ENCODE peak calls at places on chromosomes 12 and 14, in nine cellular contexts. M, Q, J, Y, H, U, I, O and L are unnamed samples.
A peak's percentile ranks its signal among the peaks of the same experiment; 100 is the strongest.

GRCh38 chr12:119340604-119341003 is 6.1 kb downstream of the CCDC60 start:
- DNase-seq in M (no peak), Q (no peak), Y (no peak), H (no peak), J (no peak), O (no peak), U (no peak), I (no peak), L (no peak)

GRCh38 chr12:92951006-92951405 is 21.9 kb upstream of the EEA1 start:
- DNase-seq in I (no peak), J (no peak), M (no peak), Q (no peak), H (no peak), Y (no peak), O (no peak), U (no peak), L (no peak)

GRCh38 chr14:80202888-80203562 is 8.3 kb downstream of the DIO2 start:
- DNase-seq in I (no peak), O (no peak), Y (peak; percentile 37), U (no peak), M (no peak), H (no peak), Q (no peak), J (peak; percentile 10), L (no peak)

GRCh38 chr12:84805474-84805858 is 107.1 kb downstream of the SLC6A15 start:
- DNase-seq in M (no peak), J (no peak), I (no peak), U (no peak), O (no peak), H (no peak), Y (no peak), Q (peak; percentile 9), L (no peak)

GRCh38 chr12:117100251-117100650 is 1.0 kb upstream of the TESC start:
- DNase-seq in O (no peak), U (peak; percentile 57), I (peak; percentile 7), M (no peak), Y (no peak), Q (peak; percentile 24), H (no peak), J (no peak), L (no peak)

GRCh38 chr12:49121047-49121696 is 10.0 kb downstream of the TUBA1B start:
- DNase-seq in U (peak; percentile 65), Y (no peak), I (peak; percentile 78), J (peak; percentile 58), H (peak; percentile 56), Q (peak; percentile 36), O (peak; percentile 39), M (no peak), L (peak; percentile 32)

GRCh38 chr14:35213869-35214387 is 78.3 kb upstream of the PSMA6 start:
- DNase-seq in J (no peak), Q (no peak), M (no peak), U (no peak), Y (no peak), O (no peak), I (peak; percentile 58), H (no peak), L (no peak)

GRCh38 chr12:13079440-13079906 is 24.0 kb downstream of the GSG1 start:
- DNase-seq in I (no peak), U (no peak), O (no peak), M (no peak), Y (no peak), H (no peak), J (no peak), Q (no peak), L (no peak)

GRCh38 chr14:71499018-71499417 is 433.2 kb upstream of the RGS6 start:
- DNase-seq in H (no peak), Q (no peak), Y (no peak), M (no peak), I (no peak), J (no peak), U (no peak), O (no peak), L (no peak)

GRCh38 chr12:53207042-53207441 is at the start of gene ITGB7:
- DNase-seq in Q (no peak), U (no peak), H (no peak), J (peak; percentile 81), Y (peak; percentile 90), M (peak; percentile 47), I (no peak), O (no peak), L (no peak)

GRCh38 chr14:96614528-96614927 is 112.3 kb downstream of the PAPOLA start:
- DNase-seq in U (no peak), Q (no peak), J (no peak), H (no peak), Y (no peak), I (no peak), O (no peak), M (no peak), L (no peak)

GRCh38 chr12:2284857-2285256 is 232.1 kb downstream of the CACNA1C start:
- DNase-seq in Y (peak; percentile 20), O (peak; percentile 72), Q (peak; percentile 59), M (no peak), I (peak; percentile 77), U (peak; percentile 91), J (peak; percentile 83), H (peak; percentile 63), L (peak; percentile 86)

GRCh38 chr12:98002887-98003493 is 512.4 kb upstream of the TMPO start:
- DNase-seq in Y (peak; percentile 33), J (peak; percentile 8), U (peak; percentile 41), I (peak; percentile 60), H (peak; percentile 52), Q (peak; percentile 59), O (peak; percentile 47), M (no peak), L (no peak)

GRCh38 chr12:47071241-47071852 is 8.1 kb upstream of the PCED1B start:
- DNase-seq in H (no peak), O (no peak), Y (peak; percentile 40), I (no peak), U (peak; percentile 26), Q (peak; percentile 35), J (no peak), M (no peak), L (no peak)

GRCh38 chr12:108106599-108106998 is 22.5 kb upstream of the WSCD2 start:
- DNase-seq in U (no peak), I (no peak), Q (no peak), J (no peak), H (no peak), O (no peak), M (no peak), Y (no peak), L (no peak)

GRCh38 chr12:47886471-47887240 is 18.1 kb downstream of the VDR start:
- DNase-seq in I (peak; percentile 31), M (no peak), Q (no peak), Y (no peak), U (no peak), H (no peak), J (no peak), O (no peak), L (no peak)

GRCh38 chr12:89884917-89885316 is 176.3 kb upstream of the ATP2B1 start:
- DNase-seq in Y (no peak), M (no peak), O (no peak), Q (no peak), J (no peak), I (no peak), U (no peak), H (no peak), L (no peak)
- H3K4me3 ChIP-seq in Y (no peak overlapping the region), M (no peak overlapping the region), O (no peak overlapping the region), Q (no peak overlapping the region), J (no peak overlapping the region), I (no peak overlapping the region), U (no peak overlapping the region), H (no peak overlapping the region), L (no peak overlapping the region)

GRCh38 chr12:31855427-31855826 is 103.8 kb upstream of the RESF1 start:
- DNase-seq in Q (no peak), H (no peak), Y (no peak), I (no peak), M (no peak), U (no peak), O (no peak), J (no peak), L (no peak)

GRCh38 chr12:31849090-31849687 is 110.0 kb upstream of the RESF1 start:
- DNase-seq in Y (peak; percentile 45), H (no peak), M (no peak), U (peak; percentile 35), I (peak; percentile 17), Q (peak; percentile 32), J (no peak), O (no peak), L (no peak)

GRCh38 chr12:31850268-31850667 is 108.9 kb upstream of the RESF1 start:
- DNase-seq in J (no peak), M (no peak), Q (peak; percentile 15), H (no peak), O (no peak), I (peak; percentile 8), Y (no peak), U (no peak), L (no peak)

GRCh38 chr12:31853520-31853919 is 105.7 kb upstream of the RESF1 start:
- DNase-seq in U (no peak), M (no peak), H (no peak), J (no peak), I (no peak), O (no peak), Q (no peak), Y (no peak), L (no peak)

GRCh38 chr12:31853977-31854376 is 105.2 kb upstream of the RESF1 start:
- DNase-seq in Y (no peak), M (no peak), I (no peak), H (no peak), O (no peak), Q (no peak), J (no peak), U (no peak), L (no peak)
- H3K9me3 ChIP-seq in Y (peaks cover 5% of the 10 kb centered on the region), M (peaks cover 10% of the 10 kb centered on the region), I (no peaks in the 10 kb centered on the region), H (no peaks in the 10 kb centered on the region), O (no peaks in the 10 kb centered on the region), Q (peaks cover 10% of the 10 kb centered on the region), J (peaks cover 17% of the 10 kb centered on the region), U (peaks cover 6% of the 10 kb centered on the region), L (peaks cover 32% of the 10 kb centered on the region)

DNA sequence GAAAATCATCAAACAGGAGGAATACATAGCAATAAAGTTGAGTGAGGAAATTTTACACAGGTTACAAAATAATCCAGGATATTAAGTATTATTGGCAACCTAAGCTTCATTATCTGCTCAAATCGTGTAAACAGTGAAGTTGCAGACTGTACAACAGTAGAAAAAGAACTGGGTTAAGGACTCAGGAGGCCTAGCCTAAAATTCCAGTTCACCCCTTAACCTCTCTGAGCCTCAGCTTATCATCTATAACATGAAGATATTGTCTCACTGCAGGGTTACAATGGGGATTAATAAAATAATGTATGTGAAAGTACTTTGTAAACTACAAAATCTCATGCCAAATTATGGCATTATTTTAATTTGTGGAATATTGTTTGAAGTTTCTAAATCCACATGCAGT is 26.0 kb downstream of the DDHD1 start:
- DNase-seq in J (no peak), M (no peak), U (no peak), Q (no peak), O (no peak), I (no peak), H (no peak), Y (no peak), L (no peak)
- H3K4me3 ChIP-seq in J (no peak overlapping the region), M (peak overlapping the region; percentile 21), U (no peak overlapping the region), Q (no peak overlapping the region), O (no peak overlapping the region), I (peak overlapping the region; percentile 42), H (peak overlapping the region; percentile 14), Y (peak overlapping the region; percentile 86), L (peak overlapping the region; percentile 40)

DNA sequence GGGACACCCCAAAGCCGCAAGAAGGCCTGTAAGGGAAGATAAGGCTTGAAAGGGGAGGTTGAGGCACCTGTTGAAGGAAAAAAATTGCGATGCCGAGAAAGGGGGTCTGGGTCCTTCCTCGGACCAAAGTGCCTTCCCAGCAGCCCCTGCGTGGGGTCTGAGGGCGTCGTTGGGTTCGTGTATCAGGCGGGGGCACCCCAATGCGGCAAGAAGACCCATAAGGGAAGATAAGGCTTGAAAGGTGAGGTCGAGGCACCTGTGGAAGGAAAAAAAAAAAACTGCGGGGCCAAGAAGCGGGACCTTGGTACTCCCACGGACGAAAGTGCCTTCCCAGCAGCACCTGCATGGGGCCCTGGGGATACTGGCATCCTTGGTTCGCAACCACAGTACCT is 277.5 kb downstream of the ALG10 start:
- DNase-seq in U (no peak), J (no peak), Q (no peak), Y (no peak), H (no peak), M (no peak), I (no peak), O (no peak), L (no peak)
- H3K9me3 ChIP-seq in U (no peaks in the 10 kb centered on the region), J (peaks cover 9% of the 10 kb centered on the region), Q (no peaks in the 10 kb centered on the region), Y (no peaks in the 10 kb centered on the region), H (no peaks in the 10 kb centered on the region), M (no peaks in the 10 kb centered on the region), I (no peaks in the 10 kb centered on the region), O (no peaks in the 10 kb centered on the region), L (peaks cover 26% of the 10 kb centered on the region)